ENCODE peak calls at places on chromosomes 11 and 22, in ten cellular contexts. N is activated CD4-positive, alpha-beta T cell treated with anti-CD3 and anti-CD28 coated beads, Interleukin-2, amount 50 U/mL, for 48 hours; E is fibroblast of mammary gland; Z is stimulated activated CD4-positive, alpha-beta T cell treated with anti-CD3 and anti-CD28 coated beads, Interleukin-4, amount 100 ng/mL, for 24 hours; W is ureter; F is ACHN; B is activated T-cell treated with anti-CD3 and anti-CD28 coated beads for 24 hours; Y is NT2/D1; L is astrocyte of the cerebellum; V is glutamatergic neuron. G is an unnamed sample.

GRCh38 chr11:73239111-73239521 is 21.0 kb downstream of the P2RY2 start:
- DNase-seq in Y (no peak), B (no peak), N (no peak), V (no peak), Z (no peak), E (no peak), F (no peak), L (no peak), W (no peak), G (no peak)

GRCh38 chr11:61627831-61628753 is 47.2 kb upstream of the SYT7 start:
- DNase-seq in F (peak), E (peak), L (peak), N (peak), B (no peak), Z (peak), V (peak), W (peak), Y (peak), G (peak)

GRCh38 chr11:24386551-24387404 is 110.1 kb upstream of the LUZP2 start:
- DNase-seq in Y (peak), N (no peak), F (peak), V (no peak), B (no peak), Z (no peak), W (no peak), E (peak), L (peak), G (no peak)

GRCh38 chr22:31083923-31084810 is 3.0 kb downstream of the SMTN start:
- DNase-seq in N (peak), V (no peak), E (no peak), Y (no peak), Z (no peak), L (no peak), B (no peak), W (peak), F (no peak), G (no peak)

GRCh38 chr11:10934293-10934850 is 76.5 kb upstream of the ZBED5 start:
- DNase-seq in B (no peak), Z (no peak), V (no peak), L (no peak), Y (no peak), N (peak), F (no peak), W (no peak), E (no peak), G (no peak)

GRCh38 chr11:76770642-76771445 is 12.3 kb upstream of the TSKU start:
- DNase-seq in B (no peak), V (no peak), E (peak), F (peak), Z (no peak), Y (peak), W (peak), N (no peak), L (peak), G (no peak)

GRCh38 chr11:36019722-36020121 is 75.9 kb downstream of the LDLRAD3 start:
- DNase-seq in E (peak), V (no peak), L (no peak), B (no peak), Z (no peak), Y (no peak), N (no peak), W (no peak), F (no peak), G (no peak)

GRCh38 chr22:25282671-25283561 is 63.5 kb downstream of the CRYBB2 start:
- DNase-seq in L (no peak), Z (no peak), V (peak), B (no peak), F (no peak), N (no peak), W (no peak), E (no peak), Y (peak), G (no peak)

GRCh38 chr11:35619754-35620640 is 1.7 kb downstream of the FJX1 start:
- DNase-seq in Z (no peak), L (no peak), N (peak), B (no peak), V (peak), Y (no peak), F (peak), E (no peak), W (no peak), G (peak)

GRCh38 chr11:75816561-75817239 is 1.7 kb downstream of the UVRAG start:
- DNase-seq in Y (no peak), Z (no peak), E (peak), N (no peak), W (no peak), B (no peak), L (no peak), F (no peak), V (no peak), G (no peak)

GRCh38 chr11:40514124-40514523 is 945.3 kb downstream of the LRRC4C start:
- DNase-seq in F (peak), B (no peak), Y (no peak), W (no peak), V (no peak), L (no peak), N (no peak), E (peak), Z (no peak), G (no peak)

GRCh38 chr11:131748146-131749050 is 378.0 kb downstream of the NTM start:
- DNase-seq in B (no peak), W (peak), L (peak), Z (peak), V (peak), Y (peak), E (peak), F (peak), N (peak), G (peak)

G was measured in hippocampal formation.